ENCODE peak calls at places on chromosomes 13 and 19, in six cellular contexts. K is Peyer's patch, U is breast epithelium, P is testis, O is uterus, S is heart left ventricle. G is an unnamed sample.

GRCh38 chr13:25945596-25945995 is 106.2 kb downstream of the SHISA2 start:
- DNase-seq in U (no peak), O (no peak), P (no peak), S (no peak), K (no peak), G (no peak)

GRCh38 chr13:30429235-30429634 is 6.9 kb downstream of the UBE2L5 start:
- DNase-seq in S (no peak), O (no peak), P (no peak), K (no peak), U (no peak), G (no peak)

GRCh38 chr13:33388254-33388998 is 102.9 kb upstream of the STARD13 start:
- DNase-seq in P (no peak), O (no peak), K (no peak), S (no peak), U (no peak), G (no peak)

GRCh38 chr13:46593403-46593802 is 40.4 kb downstream of the LRCH1 start:
- DNase-seq in S (no peak), P (no peak), U (no peak), K (no peak), O (no peak), G (no peak)

GRCh38 chr19:16002380-16002779 is 53.6 kb downstream of the OR10H4 start:
- DNase-seq in U (no peak), S (no peak), P (no peak), K (no peak), O (no peak), G (no peak)

GRCh38 chr13:91894311-91894710 is 495.9 kb downstream of the GPC5 start:
- DNase-seq in U (no peak), P (no peak), O (no peak), K (no peak), S (no peak), G (no peak)

GRCh38 chr19:3899531-3900294 is 19.2 kb downstream of the ATCAY start:
- DNase-seq in S (no peak), O (peak; percentile 21), U (no peak), K (no peak), P (peak; percentile 34), G (no peak)

GRCh38 chr19:39351537-39352037 is 9.4 kb downstream of the SAMD4B start:
- DNase-seq in U (no peak), O (no peak), K (no peak), S (no peak), P (no peak), G (no peak)

GRCh38 chr19:15614507-15615379 is at the start of gene CYP4F8:
- DNase-seq in K (no peak), S (no peak), U (peak; percentile 13), O (no peak), P (no peak), G (peak; percentile 43)

GRCh38 chr19:40771101-40771539 is 4.2 kb upstream of the MIA start:
- DNase-seq in O (no peak), P (peak; percentile 45), U (no peak), K (no peak), S (no peak), G (no peak)

GRCh38 chr19:42125536-42125935 is 6.7 kb downstream of the POU2F2 start:
- DNase-seq in S (no peak), U (no peak), K (no peak), O (no peak), P (no peak), G (no peak)

GRCh38 chr19:3012522-3013260 is 16.4 kb downstream of the TLE2 start:
- DNase-seq in U (no peak), S (no peak), P (peak; percentile 46), O (no peak), K (no peak), G (no peak)

GRCh38 chr19:38649305-38650179 is 2.1 kb downstream of the ACTN4 start:
- DNase-seq in U (peak; percentile 86), P (no peak), K (peak; percentile 85), O (peak; percentile 60), S (no peak), G (peak; percentile 86)

GRCh38 chr19:51127755-51128154 is 3.0 kb downstream of the SIGLEC9 start:
- DNase-seq in O (no peak), U (no peak), K (peak; percentile 60), P (no peak), S (no peak), G (no peak)

GRCh38 chr19:20028611-20029010 is 10.7 kb downstream of the ZNF682 start:
- DNase-seq in U (no peak), P (no peak), O (no peak), K (no peak), S (no peak), G (no peak)

GRCh38 chr19:15195987-15196682 is 4.7 kb downstream of the NOTCH3 start:
- DNase-seq in P (peak; percentile 50), U (peak; percentile 80), K (peak; percentile 83), O (no peak), S (no peak), G (peak; percentile 92)

GRCh38 chr13:20159646-20160345 is 1.1 kb downstream of the GJA3 start:
- DNase-seq in S (no peak), O (no peak), U (no peak), P (no peak), K (no peak), G (no peak)

GRCh38 chr13:49524740-49525501 is 29.2 kb downstream of the PHF11 start:
- DNase-seq in K (no peak), O (no peak), S (no peak), P (no peak), U (no peak), G (no peak)

GRCh38 chr19:5131031-5131865 is 162.3 kb downstream of the KDM4B start:
- DNase-seq in U (no peak), P (peak; percentile 44), O (no peak), S (no peak), K (peak; percentile 85), G (no peak)

GRCh38 chr13:31793246-31793645 is 53.9 kb downstream of the RXFP2 start:
- DNase-seq in S (no peak), O (no peak), P (no peak), K (no peak), U (no peak), G (no peak)

GRCh38 chr19:55809381-55810058 is 22.3 kb downstream of the NLRP11 start:
- DNase-seq in U (no peak), K (peak; percentile 83), O (no peak), S (no peak), P (peak; percentile 93), G (peak; percentile 89)

GRCh38 chr13:42028113-42028799 is 20.2 kb upstream of the DGKH start:
- DNase-seq in P (no peak), U (no peak), O (no peak), S (no peak), K (peak; percentile 78), G (peak; percentile 16)

GRCh38 chr19:55115446-55116065 is 1.9 kb downstream of the PPP1R12C start:
- DNase-seq in O (peak; percentile 43), K (no peak), S (no peak), P (no peak), U (no peak), G (no peak)

GRCh38 chr19:35869327-35870123 is 1.2 kb downstream of the APLP1 start:
- DNase-seq in S (peak; percentile 78), U (peak; percentile 42), O (peak; percentile 63), K (peak; percentile 83), P (peak; percentile 83), G (peak; percentile 85)

GRCh38 chr13:80664930-80665329 is 324.0 kb upstream of the SPRY2 start:
- DNase-seq in K (no peak), U (no peak), P (no peak), S (no peak), O (no peak), G (no peak)

DNA sequence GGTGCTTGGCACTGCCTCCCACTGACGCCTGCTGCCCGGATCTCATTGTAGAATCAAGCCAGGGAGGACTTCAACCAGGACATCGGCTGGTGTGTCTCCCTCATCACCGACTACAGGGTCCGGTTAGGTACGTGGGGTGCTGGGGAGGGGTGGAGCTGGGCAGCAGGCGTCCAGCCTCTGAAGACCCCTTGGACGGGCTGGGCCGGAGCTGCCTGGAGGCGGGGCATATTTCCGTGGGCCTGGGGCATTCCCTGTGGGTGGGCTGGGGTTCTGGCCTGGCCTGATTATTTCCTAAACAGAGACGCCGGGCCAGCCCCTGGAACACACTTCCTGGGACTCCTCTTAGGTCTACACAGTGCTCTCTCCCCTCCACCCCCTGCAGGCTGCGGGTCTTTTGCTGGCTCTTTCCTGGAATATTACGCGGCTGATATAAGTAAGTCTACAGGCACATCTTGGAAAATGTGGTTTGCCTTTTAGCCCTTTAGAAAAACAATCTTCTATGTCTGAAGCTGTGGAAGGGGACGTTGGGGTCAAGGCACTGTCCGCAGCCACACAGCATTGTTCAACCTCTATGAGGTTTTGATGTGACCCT is 14.4 kb upstream of the NDUFS7 start:
- DNase-seq in S (no peak), K (no peak), P (no peak), U (no peak), O (no peak), G (no peak)
- TF ChIP-seq POLR2A in S (no peak), K (no peak), P (no peak), U (no peak), O (no peak), G (no peak)

GRCh38 chr19:12669272-12670158 is 2.9 kb downstream of the WDR83 start:
- DNase-seq in U (peak; percentile 73), K (peak; percentile 89), O (peak; percentile 78), P (peak; percentile 89), S (peak; percentile 88), G (peak; percentile 82)
- H3K36me3 ChIP-seq in U (peaks cover 3% of the 10 kb centered on the region), K (no peaks in the 10 kb centered on the region), O (no peaks in the 10 kb centered on the region), P (no peaks in the 10 kb centered on the region), S (peaks cover 26% of the 10 kb centered on the region), G (no peaks in the 10 kb centered on the region)

GRCh38 chr19:49428547-49429451 is 3.6 kb downstream of the GFY start:
- DNase-seq in O (no peak), U (no peak), P (no peak), K (no peak), S (no peak), G (no peak)

GRCh38 chr19:49427339-49427738 is 2.2 kb downstream of the GFY start:
- DNase-seq in K (no peak), S (no peak), P (no peak), U (no peak), O (no peak), G (no peak)

GRCh38 chr19:49430172-49430677 is 5.0 kb downstream of the GFY start:
- DNase-seq in O (no peak), S (no peak), U (no peak), K (no peak), P (no peak), G (no peak)

GRCh38 chr19:49425922-49426592 is 869 bp downstream of the GFY start:
- DNase-seq in P (peak; percentile 50), S (no peak), O (no peak), K (no peak), U (no peak), G (no peak)

GRCh38 chr19:49427855-49428546 is 2.8 kb downstream of the GFY start:
- DNase-seq in U (no peak), S (no peak), K (no peak), P (no peak), O (no peak), G (peak; percentile 35)
- H3K4me3 ChIP-seq in U (peak overlapping the region; percentile 63), S (peak overlapping the region; percentile 17), K (peak overlapping the region; percentile 25), P (peak overlapping the region; percentile 20), O (no peak overlapping the region), G (no peak overlapping the region)

DNA sequence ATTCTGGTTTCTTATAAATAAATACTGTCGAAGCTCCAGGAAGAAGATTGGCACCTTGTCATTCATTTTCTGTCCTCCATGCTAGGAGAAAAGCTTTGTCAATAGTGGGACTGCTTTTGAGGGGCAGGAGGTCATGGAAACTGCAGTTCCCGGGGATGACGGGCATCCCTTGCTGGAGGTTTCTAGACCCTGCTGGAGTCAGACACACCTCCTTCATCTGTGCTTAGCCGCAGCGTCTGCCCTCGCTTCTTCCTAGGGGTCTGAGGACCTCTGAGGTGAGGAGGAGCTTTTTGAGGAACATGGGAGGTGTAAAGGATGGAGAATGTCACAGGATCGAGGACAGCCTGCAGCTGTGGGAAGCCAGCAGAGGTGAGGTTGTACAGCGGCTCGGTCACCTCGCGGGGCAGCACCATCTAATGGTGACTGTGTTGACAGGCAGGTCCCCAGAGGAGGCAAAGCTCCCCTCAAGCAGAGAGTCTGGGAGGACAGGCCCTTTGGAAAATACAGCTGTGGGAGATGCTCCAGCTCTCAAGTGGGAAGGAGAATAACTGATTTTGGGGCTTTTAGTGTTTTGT is 172.7 kb upstream of the RNF113B start:
- DNase-seq in U (no peak), S (no peak), K (no peak), P (peak; percentile 52), O (no peak), G (peak; percentile 36)
- TF ChIP-seq POLR2A in U (no peak), S (no peak), K (no peak), P (no peak), O (no peak), G (no peak)